ENCODE peak calls at places on chromosomes 2 and 18, in seven cellular contexts. K is SK-N-SH, E is H1, U is K562, O is HCT116, V is HepG2, N is GM12878. G is an unnamed sample.

GRCh38 chr18:32379891-32380290 is 90.8 kb downstream of the GAREM1 start:
- DNase-seq in O (no peak), E (no peak), U (no peak), K (no peak), V (no peak), N (no peak), G (no peak)

GRCh38 chr18:22368066-22368465 is 49.6 kb downstream of the CTAGE1 start:
- DNase-seq in N (no peak), K (no peak), O (no peak), U (no peak), V (no peak), E (no peak), G (no peak)

GRCh38 chr2:68018727-68019126 is 44.1 kb downstream of the C1D start:
- DNase-seq in V (no peak), U (no peak), E (no peak), N (no peak), K (no peak), O (no peak), G (no peak)

GRCh38 chr2:205543262-205543843 is 138.9 kb upstream of the NRP2 start:
- DNase-seq in N (no peak), U (no peak), V (no peak), K (no peak), O (no peak), E (no peak), G (no peak)

GRCh38 chr2:101961287-101962242 is 30.2 kb upstream of the IL1R2 start:
- DNase-seq in N (no peak), O (no peak), E (no peak), V (peak; percentile 95), K (no peak), U (no peak), G (no peak)

GRCh38 chr18:55534547-55534946 is 53.4 kb downstream of the TCF4 start:
- DNase-seq in O (no peak), K (no peak), V (no peak), E (no peak), U (no peak), N (no peak), G (no peak)

GRCh38 chr2:44267269-44268258 is 7.7 kb upstream of the SLC3A1 start:
- DNase-seq in U (no peak), O (no peak), V (no peak), N (no peak), K (no peak), E (no peak), G (no peak)

GRCh38 chr2:152861349-152861942 is 143.0 kb downstream of the ARL6IP6 start:
- DNase-seq in N (no peak), U (peak; percentile 63), K (peak; percentile 32), O (peak; percentile 46), V (peak; percentile 43), E (peak; percentile 5), G (peak; percentile 4)

GRCh38 chr18:59451073-59451472 is 92.0 kb upstream of the LMAN1 start:
- DNase-seq in E (no peak), U (no peak), V (no peak), O (no peak), K (no peak), N (no peak), G (no peak)

GRCh38 chr2:201907128-201907886 is 101.0 kb downstream of the CDK15 start:
- DNase-seq in O (no peak), U (peak; percentile 82), E (no peak), K (no peak), N (no peak), V (no peak), G (no peak)

GRCh38 chr18:35458677-35459441 is 38.9 kb downstream of the INO80C start:
- DNase-seq in V (peak; percentile 86), O (peak; percentile 34), K (no peak), N (peak; percentile 20), E (peak; percentile 25), U (peak; percentile 94), G (peak; percentile 39)

GRCh38 chr18:48934708-48935432 is 15.9 kb downstream of the SMAD7 start:
- DNase-seq in N (peak; percentile 71), O (no peak), K (no peak), V (no peak), E (no peak), U (no peak), G (no peak)

GRCh38 chr18:58417752-58418151 is 211.1 kb downstream of the ALPK2 start:
- DNase-seq in E (no peak), V (peak; percentile 65), N (no peak), K (no peak), O (no peak), U (no peak), G (no peak)

GRCh38 chr2:181680055-181680936 is at the start of gene NEUROD1:
- DNase-seq in O (no peak), K (peak; percentile 91), U (no peak), N (no peak), V (no peak), E (peak; percentile 63), G (no peak)

GRCh38 chr18:39178171-39178570 is 1612.6 kb upstream of the CELF4 start:
- DNase-seq in U (no peak), V (no peak), O (no peak), N (no peak), E (no peak), K (no peak), G (no peak)

GRCh38 chr2:104853926-104854506 is at the start of gene POU3F3:
- DNase-seq in K (peak; percentile 93), O (no peak), E (peak; percentile 96), U (no peak), V (no peak), N (no peak), G (no peak)

GRCh38 chr2:136361521-136361920 is 243.6 kb upstream of the CXCR4 start:
- DNase-seq in U (no peak), V (no peak), N (no peak), O (no peak), K (no peak), E (no peak), G (no peak)

GRCh38 chr18:36441426-36441870 is 143.9 kb downstream of the FHOD3 start:
- DNase-seq in E (no peak), U (no peak), O (no peak), N (no peak), V (no peak), K (no peak), G (no peak)

GRCh38 chr18:59002974-59003594 is 136.6 kb upstream of the SEC11C start:
- DNase-seq in K (no peak), V (no peak), N (no peak), U (no peak), E (no peak), O (no peak), G (no peak)

GRCh38 chr2:150271952-150272351 is 215.5 kb downstream of the RND3 start:
- DNase-seq in E (no peak), O (no peak), N (no peak), K (no peak), U (no peak), V (no peak), G (no peak)

GRCh38 chr2:64175419-64176197 is 31.4 kb upstream of the PELI1 start:
- DNase-seq in E (no peak), U (no peak), V (no peak), O (no peak), N (no peak), K (no peak), G (no peak)

GRCh38 chr2:109497911-109498870 is 115.6 kb downstream of the SEPTIN10 start:
- DNase-seq in K (no peak), O (no peak), U (no peak), E (no peak), N (no peak), V (no peak), G (no peak)

GRCh38 chr2:11898576-11898975 is 152.1 kb downstream of the LPIN1 start:
- DNase-seq in E (no peak), O (no peak), K (no peak), U (no peak), V (no peak), N (no peak), G (no peak)

GRCh38 chr2:166375205-166375735 is 474 bp downstream of the SCN9A start:
- DNase-seq in U (no peak), V (peak; percentile 43), N (no peak), E (no peak), O (no peak), K (peak; percentile 42), G (no peak)

GRCh38 chr2:170610615-170611014 is 104.5 kb upstream of the SP5 start:
- DNase-seq in U (no peak), E (no peak), V (no peak), K (no peak), O (no peak), N (no peak), G (no peak)

GRCh38 chr18:45666006-45666405 is 50.7 kb downstream of the SLC14A2 start:
- DNase-seq in N (no peak), E (no peak), V (no peak), K (no peak), U (no peak), O (no peak), G (no peak)

GRCh38 chr18:45663646-45664045 is 48.4 kb downstream of the SLC14A2 start:
- DNase-seq in O (no peak), E (no peak), N (no peak), V (no peak), U (no peak), K (no peak), G (no peak)

GRCh38 chr18:45664824-45665763 is 49.8 kb downstream of the SLC14A2 start:
- DNase-seq in V (peak; percentile 28), U (peak; percentile 66), N (no peak), K (peak; percentile 71), O (peak; percentile 37), E (peak; percentile 27), G (peak; percentile 64)

GRCh38 chr18:45667056-45667455 is 51.8 kb downstream of the SLC14A2 start:
- DNase-seq in E (no peak), N (no peak), K (no peak), O (no peak), V (no peak), U (no peak), G (no peak)

GRCh38 chr18:45666520-45666919 is 51.2 kb downstream of the SLC14A2 start:
- DNase-seq in O (no peak), N (no peak), V (peak; percentile 18), E (no peak), K (peak; percentile 27), U (no peak), G (no peak)
- H3K4me1 ChIP-seq in O (no peaks in the 10 kb centered on the region), N (peaks cover 18% of the 10 kb centered on the region), V (peaks cover 7% of the 10 kb centered on the region), E (peaks cover 11% of the 10 kb centered on the region), K (peaks cover 16% of the 10 kb centered on the region), U (peaks cover 9% of the 10 kb centered on the region), G (no peaks in the 10 kb centered on the region)

GRCh38 chr2:190533175-190533967 is 1.2 kb downstream of the NEMP2 start:
- DNase-seq in U (peak; percentile 24), N (no peak), K (peak; percentile 17), O (no peak), V (no peak), E (no peak), G (no peak)
- TF ChIP-seq SIN3A in U (no peak), N (no peak), K (no peak), O (no peak), V (no peak), E (no peak), G (no peak)

GRCh38 chr18:9861157-9861556 is 24.6 kb upstream of the TXNDC2 start:
- DNase-seq in V (no peak), E (no peak), N (peak; percentile 49), U (no peak), K (no peak), O (no peak), G (no peak)
- H3K4me1 ChIP-seq in V (peaks cover 20% of the 10 kb centered on the region), E (no peaks in the 10 kb centered on the region), N (peaks cover 7% of the 10 kb centered on the region), U (peaks cover 3% of the 10 kb centered on the region), K (no peaks in the 10 kb centered on the region), O (peaks cover 6% of the 10 kb centered on the region), G (no peaks in the 10 kb centered on the region)

DNA sequence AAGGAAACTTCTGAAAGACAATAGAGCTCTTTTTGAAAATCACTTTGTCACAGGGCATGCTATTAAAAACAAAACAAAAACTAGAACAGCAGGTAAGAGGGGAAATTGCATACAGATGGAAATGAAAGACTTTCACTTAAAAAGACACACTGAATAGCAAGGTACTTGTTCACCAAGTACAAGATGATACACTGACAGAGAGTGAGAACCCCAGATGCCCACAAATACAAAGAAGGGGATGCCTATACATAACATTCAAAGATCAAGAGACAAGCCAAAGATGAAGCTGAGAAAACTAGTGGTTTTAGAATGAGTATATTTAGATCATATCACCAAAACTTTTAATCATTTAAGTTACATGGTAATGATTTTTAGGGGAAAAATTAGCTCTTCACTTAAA is 60.7 kb downstream of the ASXL2 start:
- DNase-seq in O (no peak), E (no peak), V (no peak), U (no peak), K (no peak), N (peak; percentile 38), G (no peak)
- TF ChIP-seq SIN3A in O (no peak), E (no peak), V (no peak), U (no peak), K (no peak), N (no peak), G (no peak)

G was measured in Panc1.